ENCODE peak calls at places on chromosomes 11 and 22, in four cellular contexts. H is aorta, S is adipocyte, O is AG04449. Q is an unnamed sample.

GRCh38 chr11:33942954-33943353 is 51.1 kb upstream of the LMO2 start:
- DNase-seq in S (peak; percentile 24), O (no peak), H (peak; percentile 80), Q (peak; percentile 7)

GRCh38 chr11:32422545-32422944 is 12.8 kb downstream of the WT1 start:
- DNase-seq in S (no peak), H (no peak), O (no peak), Q (no peak)

GRCh38 chr11:32706985-32707736 is 87.3 kb downstream of the CCDC73 start:
- DNase-seq in S (peak; percentile 53), H (no peak), O (peak; percentile 42), Q (peak; percentile 59)

GRCh38 chr11:17004486-17005148 is 9.6 kb downstream of the PLEKHA7 start:
- DNase-seq in S (no peak), O (no peak), H (no peak), Q (no peak)

GRCh38 chr22:27796829-27797792 is 4.4 kb downstream of the MN1 start:
- DNase-seq in H (peak; percentile 79), S (peak; percentile 27), O (no peak), Q (no peak)

GRCh38 chr22:21762712-21763581 is 27.4 kb upstream of the YPEL1 start:
- DNase-seq in S (no peak), O (no peak), H (no peak), Q (no peak)

GRCh38 chr11:47389577-47390072 is 11.3 kb upstream of the SPI1 start:
- DNase-seq in H (no peak), O (no peak), S (no peak), Q (no peak)

GRCh38 chr22:19962909-19963806 is 21.5 kb upstream of the TXNRD2 start:
- DNase-seq in O (no peak), H (peak; percentile 78), S (peak; percentile 58), Q (peak; percentile 56)

GRCh38 chr11:9776203-9776602 is 112.3 kb downstream of the SWAP70 start:
- DNase-seq in S (no peak), O (no peak), H (no peak), Q (no peak)

GRCh38 chr11:78023426-78023825 is 350 bp upstream of the KCTD14 start:
- DNase-seq in H (no peak), S (no peak), O (no peak), Q (no peak)
- H3K4me3 ChIP-seq in H (no peak overlapping the region), S (peak overlapping the region; percentile 75), O (peak overlapping the region; percentile 55), Q (peak overlapping the region; percentile 58)

GRCh38 chr22:43298062-43298801 is 44.9 kb downstream of the SCUBE1 start:
- DNase-seq in O (no peak), S (peak; percentile 61), H (no peak), Q (peak; percentile 38)
- H3K4me3 ChIP-seq in O (no peak overlapping the region), S (no peak overlapping the region), H (no peak overlapping the region), Q (no peak overlapping the region)

GRCh38 chr11:67484847-67485311 is 2.1 kb downstream of the AIP start:
- DNase-seq in O (no peak), S (no peak), H (peak; percentile 75), Q (no peak)

GRCh38 chr11:67483498-67483798 is 622 bp downstream of the AIP start:
- DNase-seq in S (no peak), H (no peak), O (no peak), Q (no peak)

GRCh38 chr11:67482275-67482735 is 521 bp upstream of the AIP start:
- DNase-seq in S (no peak), H (no peak), O (no peak), Q (no peak)

GRCh38 chr11:67482736-67483497 is at the start of gene AIP:
- DNase-seq in S (peak; percentile 99), H (peak; percentile 98), O (peak; percentile 79), Q (peak; percentile 97)

DNA sequence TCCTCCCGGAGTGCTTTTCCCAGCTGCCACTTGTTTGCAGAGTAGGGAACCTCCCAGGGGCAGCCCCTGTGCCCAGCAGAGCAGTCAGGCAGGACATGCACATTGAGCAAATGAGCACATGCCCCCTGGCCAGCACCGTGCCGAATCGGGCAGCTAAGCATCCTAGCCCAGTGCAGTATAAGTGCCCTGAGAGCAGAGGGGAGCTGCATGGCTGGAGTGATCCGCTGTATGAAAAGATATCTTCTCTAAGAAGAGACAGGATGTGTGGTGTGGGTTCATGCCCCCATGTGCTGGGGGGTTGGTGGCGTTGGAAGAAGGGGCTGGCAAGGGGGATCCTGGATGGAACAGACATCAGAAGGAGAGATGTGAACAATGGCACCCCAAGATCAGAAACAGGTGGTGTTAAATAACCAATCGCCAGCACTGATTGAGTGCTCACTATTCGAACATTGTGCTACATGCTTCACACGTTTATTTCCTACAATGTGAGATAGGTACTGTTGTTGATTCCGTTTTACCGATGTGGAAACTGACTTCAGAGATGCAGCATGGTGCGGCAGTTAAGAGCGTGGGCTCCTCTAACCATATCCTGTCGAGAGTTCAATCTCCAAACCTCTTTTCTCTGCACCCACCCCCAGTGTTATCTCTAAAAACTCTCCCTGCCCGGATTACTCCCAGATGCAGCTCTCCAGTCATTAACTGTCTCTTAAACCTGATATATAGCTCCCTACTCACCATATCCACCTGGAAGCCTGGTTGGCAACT is 1.3 kb downstream of the AIP start:
- DNase-seq in H (no peak), O (no peak), S (no peak), Q (no peak)
- H3K4me3 ChIP-seq in H (no peak overlapping the region), O (peak overlapping the region; percentile 79), S (peak overlapping the region; percentile 82), Q (peak overlapping the region; percentile 72)

GRCh38 chr22:40082184-40082583 is 87.4 kb downstream of the FAM83F start:
- DNase-seq in H (no peak), S (no peak), O (no peak), Q (no peak)
- H3K4me3 ChIP-seq in H (no peak overlapping the region), S (no peak overlapping the region), O (no peak overlapping the region), Q (no peak overlapping the region)

Q was measured in fibroblast of villous mesenchyme.